ENCODE peak calls at places on chromosomes 3 and 15, in six cellular contexts. S is fibroblast of lung; D is gastrocnemius medialis; M is Panc1; U is CD8-positive, alpha-beta memory T cell; L is foreskin fibroblast. A is an unnamed sample.

GRCh38 chr3:192875971-192876565 is 41.6 kb downstream of the MB21D2 start:
- DNase-seq in S (peak), D (no peak), M (no peak), U (no peak), L (no peak), A (no peak)

GRCh38 chr3:150090006-150090405 is 119.3 kb upstream of the PFN2 start:
- DNase-seq in S (peak), D (no peak), M (no peak), U (no peak), L (no peak), A (no peak)

GRCh38 chr3:188188911-188189310 is 35.0 kb downstream of the LPP start:
- DNase-seq in S (no peak), D (no peak), M (no peak), U (no peak), L (no peak), A (no peak)

GRCh38 chr3:138909904-138910303 is 37.0 kb downstream of the FOXL2 start:
- DNase-seq in S (no peak), D (no peak), M (no peak), U (no peak), L (no peak), A (no peak)

GRCh38 chr15:62799919-62800318 is 242.6 kb upstream of the TPM1 start:
- DNase-seq in S (no peak), D (no peak), M (no peak), U (no peak), L (no peak), A (no peak)

GRCh38 chr15:70361891-70362290 is 264.2 kb upstream of the TLE3 start:
- DNase-seq in S (no peak), D (no peak), M (no peak), U (no peak), L (no peak), A (no peak)

GRCh38 chr3:13495921-13496723 is 16.0 kb downstream of the HDAC11 start:
- DNase-seq in S (peak), D (peak), M (peak), U (peak), L (peak), A (peak)

GRCh38 chr15:70863450-70864218 is 9.7 kb upstream of the LARP6 start:
- DNase-seq in S (peak), D (no peak), M (no peak), U (no peak), L (peak), A (no peak)

GRCh38 chr3:71536376-71536965 is 47.1 kb downstream of the FOXP1 start:
- DNase-seq in S (peak), D (no peak), M (no peak), U (no peak), L (peak), A (no peak)

GRCh38 chr15:88465633-88466219 is 1.5 kb downstream of the MRPL46 start:
- DNase-seq in S (peak), D (no peak), M (no peak), U (no peak), L (peak), A (no peak)
- H3K4me3 ChIP-seq in S (no peak), D (no peak), M (no peak), U (no peak), L (peak), A (no peak)

GRCh38 chr3:115513411-115513800 is 109.9 kb upstream of the GAP43 start:
- DNase-seq in S (no peak), D (no peak), M (no peak), U (peak), L (no peak), A (peak)
- H3K4me3 ChIP-seq in S (peak), D (peak), M (no peak), U (peak), L (peak), A (peak)

GRCh38 chr3:104519468-104519867 is 847.2 kb upstream of the ALCAM start:
- DNase-seq in S (no peak), D (no peak), M (no peak), U (no peak), L (no peak), A (no peak)

GRCh38 chr3:104523136-104523535 is 843.6 kb upstream of the ALCAM start:
- DNase-seq in S (peak), D (no peak), M (no peak), U (no peak), L (no peak), A (no peak)

GRCh38 chr3:104521606-104522336 is 844.9 kb upstream of the ALCAM start:
- DNase-seq in S (no peak), D (no peak), M (no peak), U (no peak), L (no peak), A (no peak)

GRCh38 chr3:104519068-104519467 is 847.6 kb upstream of the ALCAM start:
- DNase-seq in S (no peak), D (no peak), M (no peak), U (no peak), L (no peak), A (no peak)

GRCh38 chr3:104519968-104520655 is 846.6 kb upstream of the ALCAM start:
- DNase-seq in S (peak), D (no peak), M (no peak), U (no peak), L (no peak), A (no peak)
- H3K4me3 ChIP-seq in S (no peak), D (no peak), M (no peak), U (no peak), L (no peak), A (no peak)

GRCh38 chr15:31362886-31363285 is 36.3 kb downstream of the KLF13 start:
- DNase-seq in S (no peak), D (no peak), M (no peak), U (no peak), L (no peak), A (no peak)

GRCh38 chr15:31365655-31366127 is 39.1 kb downstream of the KLF13 start:
- DNase-seq in S (peak), D (peak), M (no peak), U (peak), L (peak), A (peak)

GRCh38 chr15:31365032-31365654 is 38.5 kb downstream of the KLF13 start:
- DNase-seq in S (no peak), D (no peak), M (no peak), U (no peak), L (no peak), A (no peak)

GRCh38 chr15:31366169-31366734 is 39.6 kb downstream of the KLF13 start:
- DNase-seq in S (no peak), D (peak), M (no peak), U (no peak), L (no peak), A (peak)

GRCh38 chr15:31364301-31365031 is 37.8 kb downstream of the KLF13 start:
- DNase-seq in S (no peak), D (peak), M (no peak), U (no peak), L (no peak), A (no peak)
- H3K4me3 ChIP-seq in S (no peak), D (no peak), M (no peak), U (peak), L (no peak), A (no peak)

GRCh38 chr15:84734794-84735479 is 13.5 kb upstream of the ZNF592 start:
- DNase-seq in S (peak), D (peak), M (no peak), U (peak), L (no peak), A (no peak)
- H3K4me3 ChIP-seq in S (no peak), D (no peak), M (no peak), U (peak), L (no peak), A (no peak)

DNA sequence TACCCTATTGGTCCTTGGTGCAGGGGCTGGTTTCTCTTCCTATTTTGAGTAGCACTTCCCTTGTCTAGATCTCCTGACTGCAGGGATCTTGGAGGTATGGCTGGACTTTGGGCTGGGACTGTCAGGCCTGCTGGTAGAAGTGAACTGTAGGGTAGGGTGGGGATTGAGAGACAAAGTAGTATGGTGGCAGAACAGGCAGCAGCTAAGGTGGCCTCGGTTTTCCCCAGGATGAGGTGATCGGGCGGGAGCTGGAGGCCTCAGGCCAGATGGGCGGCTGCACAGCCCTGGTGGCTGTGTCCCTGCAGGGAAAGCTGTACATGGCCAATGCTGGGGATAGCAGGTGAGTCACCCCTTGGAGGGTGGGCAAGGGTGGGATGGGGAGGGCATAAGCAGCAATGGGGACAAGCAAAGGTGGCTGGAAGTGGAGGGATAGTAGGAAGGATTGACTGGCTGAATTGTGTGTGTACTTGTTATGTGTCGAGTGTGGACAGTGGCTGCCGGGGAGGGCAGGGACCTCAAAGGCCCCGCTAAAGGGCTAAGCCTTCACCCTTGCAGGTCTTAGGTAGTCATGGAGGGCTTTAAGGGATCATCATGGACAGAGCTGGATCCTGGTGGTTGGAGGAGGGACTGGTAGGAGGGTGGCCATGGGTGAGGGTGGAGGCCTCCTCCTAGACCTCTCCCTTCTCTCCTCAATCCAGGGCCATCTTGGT is 2.1 kb downstream of the PPM1M start:
- DNase-seq in S (no peak), D (no peak), M (no peak), U (no peak), L (no peak), A (no peak)
- H3K4me3 ChIP-seq in S (no peak), D (no peak), M (no peak), U (peak), L (no peak), A (no peak)

A was measured in tibial nerve.